ENCODE peak calls at places on chromosomes 6 and 20, in four cellular contexts. U is Calu3, Y is endodermal cell, K is tibial artery. T is an unnamed sample.
A peak's percentile ranks its signal among the peaks of the same experiment; 100 is the strongest.

GRCh38 chr6:56890683-56891429 is 64.1 kb upstream of the BEND6 start:
- DNase-seq in Y (no peak), U (no peak), K (no peak), T (no peak)

GRCh38 chr20:20731945-20732296 is 19.5 kb upstream of the RALGAPA2 start:
- DNase-seq in Y (no peak), K (no peak), U (no peak), T (no peak)

GRCh38 chr6:169738204-169738971 is 13.0 kb downstream of the DYNLT2 start:
- DNase-seq in Y (no peak), U (no peak), K (no peak), T (no peak)

GRCh38 chr6:7045746-7046145 is 62.0 kb upstream of the RREB1 start:
- DNase-seq in K (no peak), U (no peak), Y (no peak), T (no peak)

GRCh38 chr6:312704-313485 is 20.6 kb downstream of the DUSP22 start:
- DNase-seq in U (no peak), K (peak; percentile 62), Y (no peak), T (no peak)

GRCh38 chr6:5361371-5361770 is 100.1 kb downstream of the FARS2 start:
- DNase-seq in U (no peak), K (no peak), Y (no peak), T (no peak)

GRCh38 chr6:71229466-71229865 is 59.1 kb upstream of the OGFRL1 start:
- DNase-seq in K (no peak), Y (no peak), U (no peak), T (no peak)

GRCh38 chr6:110325197-110325596 is 33.0 kb downstream of the METTL24 start:
- DNase-seq in Y (no peak), U (no peak), K (no peak), T (no peak)

GRCh38 chr20:46673394-46674252 is 15.6 kb downstream of the TP53RK start:
- DNase-seq in K (no peak), Y (no peak), U (no peak), T (no peak)

GRCh38 chr6:33418690-33419291 is 884 bp upstream of the CUTA start:
- DNase-seq in K (no peak), U (no peak), Y (no peak), T (peak; percentile 35)

GRCh38 chr20:16106191-16106849 is 466.9 kb downstream of the KIF16B start:
- DNase-seq in U (no peak), K (no peak), Y (no peak), T (no peak)

GRCh38 chr6:32406857-32407256 is at the start of gene BTNL2:
- DNase-seq in Y (no peak), K (no peak), U (no peak), T (no peak)

GRCh38 chr6:105363100-105363754 is 39.7 kb downstream of the PREP start:
- DNase-seq in Y (no peak), U (no peak), K (no peak), T (no peak)

GRCh38 chr6:12291083-12291784 is 1.1 kb downstream of the EDN1 start:
- DNase-seq in U (no peak), Y (no peak), K (no peak), T (no peak)

GRCh38 chr20:43559147-43559477 is 285 bp downstream of the SGK2 start:
- DNase-seq in K (no peak), U (no peak), Y (no peak), T (no peak)

GRCh38 chr6:73293331-73293730 is 30.3 kb upstream of the KHDC1 start:
- DNase-seq in U (no peak), Y (no peak), K (no peak), T (no peak)

GRCh38 chr6:112501705-112502104 is 154.6 kb downstream of the RFPL4B start:
- DNase-seq in K (no peak), U (no peak), Y (no peak), T (peak; percentile 37)

GRCh38 chr20:32976746-32977145 is 27.5 kb downstream of the SUN5 start:
- DNase-seq in Y (peak; percentile 50), K (no peak), U (no peak), T (no peak)

GRCh38 chr20:62143118-62143975 is at the start of the genes PSMA7 and SS18L1:
- DNase-seq in U (peak; percentile 96), Y (peak; percentile 89), K (peak; percentile 80), T (peak; percentile 83)

T was measured in ovary.